ENCODE peak calls at places on chromosomes 12 and 14, in four cellular contexts. W, T, M and J are unnamed samples.

GRCh38 chr14:26448181-26448855 is 149.5 kb downstream of the NOVA1 start:
- DNase-seq in W (no peak), T (no peak), M (no peak), J (no peak)

GRCh38 chr14:51697848-51698247 is 46.1 kb downstream of the FRMD6 start:
- DNase-seq in W (no peak), T (no peak), M (no peak), J (peak)

GRCh38 chr12:98735821-98736220 is 90.7 kb downstream of the APAF1 start:
- DNase-seq in W (no peak), T (no peak), M (no peak), J (no peak)

GRCh38 chr12:1915082-1915968 is 3.1 kb downstream of the CACNA2D4 start:
- DNase-seq in W (peak), T (no peak), M (no peak), J (peak)

GRCh38 chr14:101595349-101595748 is 34.1 kb downstream of the DIO3 start:
- DNase-seq in W (no peak), T (no peak), M (no peak), J (no peak)

GRCh38 chr12:39622306-39622705 is 2.7 kb upstream of the ABCD2 start:
- DNase-seq in W (no peak), T (no peak), M (no peak), J (no peak)

GRCh38 chr12:18718462-18718861 is 19.4 kb downstream of the PLCZ1 start:
- DNase-seq in W (no peak), T (no peak), M (no peak), J (no peak)

GRCh38 chr14:27427796-27428195 is 830.0 kb upstream of the NOVA1 start:
- DNase-seq in W (peak), T (no peak), M (no peak), J (no peak)

GRCh38 chr14:55103005-55103640 is 25.9 kb upstream of the LGALS3 start:
- DNase-seq in W (peak), T (peak), M (peak), J (no peak)

GRCh38 chr14:28143340-28143739 is 623.2 kb upstream of the FOXG1 start:
- DNase-seq in W (no peak), T (no peak), M (no peak), J (no peak)

GRCh38 chr14:33834101-33834955 is 116.5 kb downstream of the EGLN3 start:
- DNase-seq in W (no peak), T (no peak), M (no peak), J (no peak)

GRCh38 chr12:111158992-111159391 is 209.9 kb downstream of the PHETA1 start:
- DNase-seq in W (no peak), T (no peak), M (no peak), J (no peak)

GRCh38 chr14:22185191-22185590 is 403.8 kb downstream of the DAD1 start:
- DNase-seq in W (no peak), T (peak), M (no peak), J (no peak)

GRCh38 chr12:123075591-123076171 is 75.2 kb downstream of the PITPNM2 start:
- DNase-seq in W (peak), T (peak), M (no peak), J (peak)

GRCh38 chr14:65915125-65915524 is 502.6 kb downstream of the FUT8 start:
- DNase-seq in W (no peak), T (no peak), M (no peak), J (no peak)

GRCh38 chr12:53217049-53217929 is 10.2 kb upstream of the ITGB7 start:
- DNase-seq in W (no peak), T (no peak), M (no peak), J (no peak)

GRCh38 chr12:53825246-53826081 is 73.7 kb upstream of the CISTR start:
- DNase-seq in W (no peak), T (peak), M (no peak), J (no peak)

GRCh38 chr14:95518045-95518751 is 1.7 kb upstream of the SYNE3 start:
- DNase-seq in W (no peak), T (no peak), M (no peak), J (no peak)

GRCh38 chr12:124847113-124847512 is 16.6 kb downstream of the SCARB1 start:
- DNase-seq in W (no peak), T (no peak), M (no peak), J (no peak)

GRCh38 chr12:127145929-127146789 is 1120.8 kb upstream of the TMEM132C start:
- DNase-seq in W (peak), T (no peak), M (no peak), J (no peak)

GRCh38 chr14:26730929-26731618 is 133.2 kb upstream of the NOVA1 start:
- DNase-seq in W (peak), T (no peak), M (no peak), J (peak)

GRCh38 chr12:65184176-65184857 is 14.9 kb downstream of the LEMD3 start:
- DNase-seq in W (no peak), T (no peak), M (no peak), J (no peak)

GRCh38 chr14:71363961-71364360 is 456.7 kb downstream of the PCNX1 start:
- DNase-seq in W (no peak), T (no peak), M (no peak), J (no peak)

GRCh38 chr12:58888131-58888783 is 32.0 kb downstream of the LRIG3 start:
- DNase-seq in W (no peak), T (no peak), M (no peak), J (no peak)

GRCh38 chr12:54389536-54390175 is 5.1 kb upstream of the ZNF385A start:
- DNase-seq in W (no peak), T (no peak), M (no peak), J (no peak)

DNA sequence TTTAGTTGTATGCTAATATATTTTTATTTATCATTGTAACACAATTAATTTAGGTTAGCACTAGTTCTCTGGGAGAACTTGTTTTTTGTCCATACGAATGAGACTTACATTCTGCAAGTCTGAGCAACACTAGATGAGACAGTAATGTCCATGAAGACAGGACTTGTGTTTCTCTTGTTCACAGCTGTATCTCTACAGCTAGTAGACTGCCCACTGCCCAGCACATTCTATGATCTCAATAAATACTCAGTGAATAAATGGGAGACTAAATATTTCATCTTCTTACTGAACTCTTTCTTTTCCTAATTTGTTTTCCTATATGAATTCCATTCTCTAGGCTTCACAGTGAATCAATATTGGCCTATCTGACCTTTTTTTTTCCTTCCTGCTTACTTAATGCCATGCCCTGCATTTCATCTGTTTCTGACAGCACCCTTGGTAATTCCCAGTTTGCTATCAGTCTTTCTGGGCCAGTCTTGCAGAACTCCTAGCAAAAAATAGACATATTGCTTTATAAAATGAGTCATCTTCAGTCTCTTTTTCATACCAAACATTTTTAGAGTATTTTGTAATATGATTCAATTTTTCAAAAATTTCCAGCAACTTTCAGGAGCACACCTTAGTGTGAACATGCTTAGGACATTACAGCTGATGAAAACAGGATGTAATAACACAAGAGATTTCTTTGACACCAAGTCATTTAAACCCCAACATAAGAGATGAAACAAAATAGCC is 185.5 kb upstream of the ATP2B1 start:
- DNase-seq in W (no peak), T (no peak), M (no peak), J (no peak)
- TF ChIP-seq SP1 in W (no peak), T (no peak), M (no peak), J (no peak)

GRCh38 chr14:104530651-104531050 is 48.9 kb upstream of the C14orf180 start:
- DNase-seq in W (no peak), T (no peak), M (no peak), J (no peak)
- TF ChIP-seq BHLHE40 in W (no peak), T (no peak), M (no peak), J (no peak)

GRCh38 chr14:61350871-61351270 is 29.5 kb downstream of the PRKCH start:
- DNase-seq in W (no peak), T (no peak), M (no peak), J (no peak)

GRCh38 chr14:61347771-61348443 is 26.5 kb downstream of the PRKCH start:
- DNase-seq in W (no peak), T (no peak), M (no peak), J (no peak)

GRCh38 chr14:61351457-61351856 is 30.1 kb downstream of the PRKCH start:
- DNase-seq in W (no peak), T (no peak), M (no peak), J (no peak)

GRCh38 chr14:61346793-61347192 is 25.4 kb downstream of the PRKCH start:
- DNase-seq in W (no peak), T (no peak), M (no peak), J (no peak)

DNA sequence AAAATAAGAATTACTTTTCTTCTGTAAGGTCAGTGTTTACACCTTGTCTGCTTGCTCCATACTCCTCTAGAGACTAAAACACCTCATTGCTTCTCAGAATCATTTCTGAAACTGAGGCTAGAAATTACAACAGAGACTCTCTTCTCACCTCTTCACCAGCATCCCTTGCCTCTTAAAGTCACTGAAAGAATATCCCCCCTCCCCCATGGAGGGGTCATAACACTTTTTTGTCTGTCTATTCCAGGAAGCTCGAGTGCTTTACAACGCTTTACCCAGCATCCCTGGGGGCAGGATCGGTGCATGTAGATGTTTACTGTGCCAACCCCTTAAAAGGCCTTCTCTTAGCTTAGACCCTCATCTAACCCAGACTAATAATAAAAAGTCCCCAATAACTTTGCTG is 29.0 kb downstream of the PRKCH start:
- DNase-seq in W (no peak), T (no peak), M (no peak), J (no peak)
- TF ChIP-seq SP1 in W (no peak), T (no peak), M (no peak), J (no peak)

DNA sequence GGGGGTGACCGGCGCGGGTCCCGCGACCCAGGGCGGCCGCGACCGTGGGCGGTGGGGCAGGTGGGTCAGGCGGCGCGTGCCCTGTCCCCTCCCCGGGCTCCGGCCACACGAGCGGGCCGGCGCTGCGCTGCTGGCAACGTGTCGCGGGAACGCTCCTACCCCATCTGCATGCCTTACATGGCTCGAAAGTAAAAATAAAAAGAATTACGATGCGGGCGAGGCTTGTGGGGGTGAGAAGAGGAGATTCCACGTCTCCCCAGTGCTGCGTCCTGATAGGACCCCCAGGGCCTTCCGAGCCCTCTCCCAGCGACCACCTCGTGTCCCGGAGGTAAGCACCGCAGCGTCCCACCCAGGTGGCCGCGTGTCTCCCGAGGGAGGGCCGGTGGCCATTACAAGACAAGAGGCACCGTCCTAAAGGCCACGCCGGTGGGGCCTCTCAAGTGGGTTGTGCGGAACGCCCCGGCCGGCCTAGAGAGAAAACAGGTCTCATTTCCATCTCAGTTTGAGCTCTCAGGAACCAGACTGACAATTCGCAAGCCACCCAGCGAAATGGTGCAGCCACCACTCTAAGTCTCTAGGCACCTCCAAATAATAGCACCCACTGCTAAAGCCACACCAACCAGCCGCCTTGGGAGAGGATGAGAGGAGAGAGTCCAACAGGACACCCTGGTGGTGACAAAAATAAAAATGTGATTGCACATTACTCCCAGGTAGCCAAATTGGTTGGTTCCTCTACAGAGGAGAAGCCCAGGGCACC is 614 bp upstream of the FOXN3 start:
- DNase-seq in W (peak), T (peak), M (peak), J (peak)
- TF ChIP-seq BHLHE40 in W (no peak), T (peak), M (peak), J (no peak)

DNA sequence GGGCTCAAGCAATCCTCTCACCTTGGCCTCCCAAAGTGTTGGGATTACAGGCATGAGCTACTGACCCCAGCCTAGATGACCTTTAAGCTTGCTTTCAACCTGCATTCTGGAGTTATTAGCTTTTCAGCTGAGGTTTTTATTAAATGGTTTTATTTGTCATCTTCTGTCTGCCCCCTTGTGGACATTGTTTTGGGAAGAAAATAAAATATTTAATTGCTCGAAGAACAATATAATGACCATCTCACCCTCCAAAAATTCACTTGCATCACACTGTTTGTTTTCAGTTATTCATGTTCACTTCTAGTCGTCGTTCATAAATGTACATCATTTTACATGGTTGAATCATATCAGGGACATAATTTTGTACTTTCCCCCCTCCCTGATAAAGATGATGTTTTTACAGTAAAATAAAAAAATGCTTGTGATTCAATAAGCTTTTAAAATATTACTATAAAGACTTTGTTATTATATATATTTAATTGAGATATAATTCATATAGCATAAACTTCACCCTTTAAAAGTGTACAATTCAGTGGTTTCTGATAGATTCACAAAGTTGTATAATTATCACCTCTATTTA is 10.1 kb upstream of the SPATS2 start:
- DNase-seq in W (peak), T (no peak), M (no peak), J (no peak)
- TF ChIP-seq SP1 in W (no peak), T (no peak), M (no peak), J (no peak)

GRCh38 chr12:71312767-71313375 is 126.7 kb upstream of the LGR5 start:
- DNase-seq in W (no peak), T (no peak), M (no peak), J (no peak)
- TF ChIP-seq BHLHE40 in W (no peak), T (no peak), M (no peak), J (no peak)

GRCh38 chr12:109385339-109386078 is 37.8 kb downstream of the MYO1H start:
- DNase-seq in W (peak), T (peak), M (no peak), J (peak)

GRCh38 chr12:109386079-109386473 is 38.4 kb downstream of the MYO1H start:
- DNase-seq in W (no peak), T (peak), M (no peak), J (no peak)

GRCh38 chr12:109388167-109388563 is 40.5 kb downstream of the MYO1H start:
- DNase-seq in W (no peak), T (no peak), M (no peak), J (no peak)

GRCh38 chr12:109389146-109389545 is 41.4 kb downstream of the MYO1H start:
- DNase-seq in W (peak), T (peak), M (no peak), J (no peak)

DNA sequence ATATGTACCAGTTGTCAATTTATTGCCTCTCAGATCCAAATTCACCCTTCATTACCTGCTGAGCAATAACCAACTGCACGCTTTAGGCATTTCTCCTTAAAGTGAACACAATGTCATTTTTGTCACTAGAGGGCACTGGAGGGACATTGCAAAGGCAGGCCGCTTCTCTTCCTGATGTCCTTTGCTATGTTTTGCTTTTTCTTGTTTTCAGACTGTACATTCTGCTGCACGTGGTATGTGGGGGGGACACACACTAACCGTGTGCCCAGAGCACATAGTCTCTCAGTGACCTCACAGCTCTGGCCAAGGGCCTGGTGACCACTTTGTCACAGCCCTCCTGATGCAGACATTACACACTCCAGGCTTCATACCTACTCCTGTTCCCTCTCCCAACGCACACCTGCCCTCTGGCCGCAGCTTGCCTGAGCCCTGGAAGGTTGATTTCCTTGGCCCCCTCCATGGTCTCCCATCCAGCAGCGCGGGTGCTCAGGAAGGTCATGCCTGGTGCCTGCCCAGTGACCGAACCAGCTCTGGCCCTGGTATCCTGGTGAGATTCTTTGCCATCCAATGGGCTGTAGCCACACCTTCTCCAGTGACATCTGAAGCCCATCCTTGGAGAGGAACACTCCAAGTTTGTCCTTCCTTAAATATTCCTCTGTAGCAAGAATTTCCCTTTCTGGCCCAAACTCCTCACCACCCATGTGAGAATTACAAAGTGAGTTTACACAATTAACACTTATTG is 39.9 kb downstream of the MYO1H start:
- DNase-seq in W (peak), T (peak), M (no peak), J (peak)
- TF ChIP-seq SP1 in W (no peak), T (no peak), M (no peak), J (no peak)

DNA sequence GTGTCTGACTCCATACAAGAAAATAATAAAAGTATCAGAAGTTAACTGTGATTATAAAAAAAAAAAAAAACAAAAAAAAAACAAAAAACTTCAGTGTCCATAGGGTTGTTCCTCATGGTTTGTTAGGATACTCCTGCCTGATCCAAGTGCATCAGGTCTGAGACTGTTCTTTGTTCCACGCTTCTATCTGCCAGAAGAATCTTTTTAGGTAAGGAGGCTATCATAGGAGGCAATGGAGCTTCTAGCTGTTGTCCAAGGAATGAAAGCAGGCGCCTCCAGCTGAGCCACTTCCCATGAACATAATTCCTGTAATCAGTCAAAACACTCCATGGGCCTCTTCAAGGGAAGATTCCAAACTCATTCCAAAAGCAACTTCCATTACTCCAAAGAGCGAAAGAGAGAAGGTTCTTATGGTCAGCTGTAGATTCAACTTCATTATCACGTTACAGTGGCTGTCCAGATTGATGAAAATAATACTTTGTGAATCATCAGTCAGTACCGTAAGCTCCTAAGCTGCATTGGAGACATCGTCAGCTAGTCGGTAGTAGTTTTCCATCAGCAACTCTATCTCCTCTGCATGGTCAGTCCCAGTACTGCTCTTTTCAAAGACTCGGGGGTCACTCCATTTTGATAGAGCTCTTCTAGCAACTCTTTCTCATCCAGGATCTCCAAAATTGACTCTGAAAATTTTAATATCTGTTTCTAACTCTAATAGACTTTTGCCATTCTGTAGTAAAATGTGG is 9.7 kb downstream of the TBC1D15 start:
- DNase-seq in W (no peak), T (no peak), M (no peak), J (no peak)
- TF ChIP-seq BHLHE40 in W (no peak), T (no peak), M (no peak), J (no peak)